ENCODE peak calls at places on chromosomes 4 and X, in ten cellular contexts. E is M059J, B is astrocyte of the spinal cord, M is H4, S is skeletal muscle cell, A is fibroblast of the conjunctiva, L is GM23338, V is left ventricle myocardium inferior, C is Right ventricle myocardium superior, N is iPS-NIHi11. X is an unnamed sample.

GRCh38 chr4:22410645-22411247 is 105.1 kb downstream of the ADGRA3 start:
- DNase-seq in L (peak), M (peak), A (no peak), C (no peak), N (no peak), S (no peak), V (no peak), E (peak), B (peak), X (no peak)

GRCh38 chrX:151754042-151754419 is 19.5 kb downstream of the CNGA2 start:
- DNase-seq in N (peak), S (peak), B (peak), M (peak), C (no peak), E (peak), L (no peak), V (no peak), A (peak), X (peak)

GRCh38 chr4:159267023-159267939 is 164.4 kb downstream of the RAPGEF2 start:
- DNase-seq in C (no peak), V (no peak), M (no peak), L (no peak), A (no peak), B (peak), S (no peak), E (peak), N (no peak), X (no peak)

GRCh38 chrX:96684339-96685204 is at the start of gene DIAPH2:
- DNase-seq in M (peak), A (peak), V (peak), B (peak), C (peak), L (peak), N (peak), S (peak), E (peak), X (peak)

GRCh38 chr4:68074397-68074796 is 55.3 kb downstream of the TMPRSS11F start:
- DNase-seq in E (peak), C (no peak), A (no peak), B (no peak), S (peak), V (no peak), L (no peak), N (no peak), M (peak), X (no peak)

GRCh38 chr4:38356686-38357085 is 307.3 kb upstream of the KLF3 start:
- DNase-seq in L (no peak), S (no peak), B (no peak), A (no peak), C (no peak), V (no peak), M (no peak), E (no peak), N (no peak), X (no peak)

GRCh38 chrX:17854069-17854468 is 7.0 kb downstream of the RAI2 start:
- DNase-seq in C (no peak), N (no peak), M (no peak), E (no peak), B (no peak), A (no peak), L (no peak), S (no peak), V (no peak), X (no peak)

GRCh38 chr4:117560329-117560728 is 474.0 kb upstream of the NDST3 start:
- DNase-seq in M (peak), C (no peak), N (no peak), S (no peak), E (peak), A (peak), V (no peak), B (peak), L (peak), X (no peak)

GRCh38 chrX:101409043-101409442 is 1.0 kb downstream of the HNRNPH2 start:
- DNase-seq in V (no peak), B (no peak), E (no peak), M (no peak), N (no peak), A (no peak), L (peak), S (no peak), C (no peak), X (peak)

GRCh38 chrX:37745354-37745753 is 34.5 kb upstream of the CYBB start:
- DNase-seq in L (peak), S (peak), B (peak), E (peak), A (peak), V (peak), C (peak), M (peak), N (peak), X (peak)

GRCh38 chrX:23699636-23700194 is 32.4 kb downstream of the PRDX4 start:
- DNase-seq in V (no peak), N (peak), S (no peak), B (peak), M (no peak), E (no peak), A (no peak), C (peak), L (peak), X (peak)

GRCh38 chr4:186900232-186900900 is 176.7 kb upstream of the FAT1 start:
- DNase-seq in C (no peak), V (no peak), E (peak), M (peak), S (peak), A (no peak), B (peak), L (no peak), N (no peak), X (no peak)

GRCh38 chr4:52982246-52982950 is 120.3 kb downstream of the RASL11B start:
- DNase-seq in M (peak), A (peak), C (no peak), V (no peak), B (peak), N (peak), L (peak), S (no peak), E (peak), X (no peak)

GRCh38 chr4:10715696-10716095 is 31.1 kb upstream of the CLNK start:
- DNase-seq in B (peak), V (no peak), E (peak), N (no peak), C (no peak), A (peak), S (no peak), M (peak), L (peak), X (peak)

GRCh38 chrX:132023896-132024386 is 839 bp downstream of the STK26 start:
- DNase-seq in A (no peak), B (no peak), M (peak), N (peak), S (no peak), L (peak), C (peak), E (peak), V (peak), X (no peak)

GRCh38 chr4:1404573-1405248 is 1.5 kb downstream of the NKX1-1 start:
- DNase-seq in M (no peak), L (peak), B (no peak), V (no peak), A (no peak), S (no peak), N (peak), E (no peak), C (peak), X (no peak)

GRCh38 chr4:77818077-77818666 is 996 bp downstream of the CNOT6L start:
- DNase-seq in S (peak), E (peak), M (peak), B (peak), A (peak), V (peak), N (peak), L (peak), C (peak), X (peak)

X was measured in ELF-1.